ENCODE peak calls at places on chromosomes 4 and X, in four cellular contexts. Y is PC-3, Z is dorsolateral prefrontal cortex, H is body of pancreas. J is an unnamed sample.

GRCh38 chr4:1808396-1808795 is 15.3 kb downstream of the FGFR3 start:
- DNase-seq in Y (no peak), Z (no peak), H (no peak), J (no peak)

GRCh38 chr4:188127157-188127874 is 11.9 kb upstream of the TRIML1 start:
- DNase-seq in Y (peak), Z (peak), H (no peak), J (no peak)

GRCh38 chr4:176099314-176099713 is 33.7 kb downstream of the WDR17 start:
- DNase-seq in Y (no peak), Z (no peak), H (no peak), J (no peak)

GRCh38 chr4:57910151-57910550 is 800.0 kb upstream of the IGFBP7 start:
- DNase-seq in Y (no peak), Z (no peak), H (no peak), J (no peak)

GRCh38 chrX:101539116-101539515 is 11.2 kb upstream of the ARMCX1 start:
- DNase-seq in Y (no peak), Z (no peak), H (no peak), J (no peak)

GRCh38 chr4:62871057-62871456 is 1538.2 kb downstream of the TECRL start:
- DNase-seq in Y (peak), Z (no peak), H (no peak), J (no peak)

GRCh38 chr4:42282081-42282901 is 115.0 kb upstream of the SHISA3 start:
- DNase-seq in Y (peak), Z (peak), H (peak), J (no peak)

GRCh38 chrX:136325377-136325776 is 24.6 kb downstream of the ADGRG4 start:
- DNase-seq in Y (no peak), Z (no peak), H (no peak), J (no peak)

GRCh38 chrX:110741213-110741796 is 54.3 kb downstream of the CHRDL1 start:
- DNase-seq in Y (peak), Z (no peak), H (no peak), J (no peak)

GRCh38 chrX:39753296-39753996 is 344.3 kb downstream of the BCOR start:
- DNase-seq in Y (no peak), Z (no peak), H (peak), J (peak)

GRCh38 chrX:129641941-129642340 is 12.8 kb downstream of the APLN start:
- DNase-seq in Y (peak), Z (no peak), H (no peak), J (no peak)

GRCh38 chr4:6920174-6920573 is 10.5 kb downstream of the TBC1D14 start:
- DNase-seq in Y (no peak), Z (no peak), H (no peak), J (no peak)
- H3K4me3 ChIP-seq in Y (no peak), Z (no peak), H (no peak), J (no peak)

DNA sequence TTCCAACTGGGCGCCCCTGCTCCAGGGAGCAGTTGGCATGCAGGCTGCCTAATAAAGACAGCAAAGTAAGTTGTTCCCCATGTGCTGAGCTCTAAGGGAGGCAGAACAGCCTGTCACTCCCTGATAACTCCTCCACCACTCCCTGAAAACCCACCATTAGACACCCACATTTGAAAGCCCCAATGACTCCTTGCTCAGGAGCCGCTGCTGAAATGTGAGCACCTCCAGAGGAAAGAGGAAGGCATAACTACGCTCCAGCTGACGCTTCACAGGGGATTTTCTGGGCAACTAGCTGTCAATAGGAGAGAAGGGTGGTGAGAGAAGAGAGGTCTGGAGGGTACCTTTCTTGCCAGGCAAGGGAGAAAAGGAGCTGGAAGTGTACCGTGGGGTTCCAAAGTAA is 62.5 kb downstream of the NPY1R start:
- DNase-seq in Y (no peak), Z (no peak), H (no peak), J (no peak)
- TF ChIP-seq CTCF in Y (no peak), Z (no peak), H (no peak), J (no peak)

GRCh38 chr4:147351083-147351787 is 129.7 kb upstream of the EDNRA start:
- DNase-seq in Y (peak), Z (no peak), H (no peak), J (no peak)

GRCh38 chr4:147360301-147360700 is 120.6 kb upstream of the EDNRA start:
- DNase-seq in Y (peak), Z (no peak), H (peak), J (no peak)

GRCh38 chr4:147354271-147354670 is 126.6 kb upstream of the EDNRA start:
- DNase-seq in Y (no peak), Z (no peak), H (no peak), J (no peak)

GRCh38 chr4:147355849-147356248 is 125.0 kb upstream of the EDNRA start:
- DNase-seq in Y (peak), Z (no peak), H (no peak), J (no peak)

DNA sequence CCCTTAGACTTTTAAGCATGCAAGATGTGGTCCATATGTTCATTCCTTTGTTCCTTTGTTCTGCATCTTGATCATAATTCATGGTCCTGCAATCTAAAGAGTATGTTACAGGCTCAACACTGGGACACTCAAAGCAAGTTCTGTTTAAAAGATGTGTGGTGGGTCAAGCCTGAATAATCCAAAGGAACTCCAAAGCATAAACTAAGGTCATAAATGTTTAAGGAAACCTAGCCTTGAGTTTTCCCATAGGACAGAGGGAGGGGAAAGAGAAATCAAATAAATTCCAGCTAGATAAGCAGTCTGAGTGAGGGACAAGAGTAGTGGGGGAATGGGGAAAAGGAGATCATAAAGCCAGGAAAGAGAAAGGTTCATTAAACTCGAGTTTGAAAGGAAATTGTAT is 125.9 kb upstream of the EDNRA start:
- DNase-seq in Y (no peak), Z (no peak), H (no peak), J (no peak)
- H3K27ac ChIP-seq in Y (no peak), Z (no peak), H (no peak), J (no peak)

GRCh38 chrX:18871161-18871880 is 112.6 kb downstream of the PHKA2 start:
- DNase-seq in Y (no peak), Z (no peak), H (no peak), J (no peak)
- H3K4me3 ChIP-seq in Y (no peak), Z (no peak), H (no peak), J (no peak)

GRCh38 chrX:47751670-47752069 is 85.0 kb upstream of the ZNF81 start:
- DNase-seq in Y (peak), Z (no peak), H (peak), J (no peak)
- TF ChIP-seq CTCF in Y (peak), Z (no peak), H (peak), J (no peak)

DNA sequence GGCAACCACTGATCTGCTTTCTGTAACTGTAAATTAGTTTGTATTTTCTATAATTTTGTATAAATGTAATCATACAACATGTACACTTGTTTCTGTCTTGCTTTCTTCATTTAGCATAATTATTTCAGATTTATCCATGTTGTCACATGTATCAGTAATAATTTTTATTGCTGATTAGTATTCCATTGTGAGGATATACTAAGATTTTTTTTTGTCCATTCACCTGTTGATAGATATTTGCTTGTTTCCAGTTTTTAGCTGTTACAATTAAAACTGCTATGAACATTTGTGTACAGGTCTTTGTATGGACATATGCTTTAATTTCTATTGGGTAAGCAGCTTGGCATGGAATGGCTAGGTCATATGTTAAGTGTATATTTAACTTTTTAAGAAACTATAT is 33.6 kb downstream of the PTPN13 start:
- DNase-seq in Y (no peak), Z (no peak), H (no peak), J (no peak)
- H3K27ac ChIP-seq in Y (no peak), Z (no peak), H (no peak), J (no peak)